ENCODE peak calls at places on chromosomes 3 and 15, in eight cellular contexts. Z, V, K, X, R, J, Y and S are unnamed samples.

GRCh38 chr15:57610130-57610529 is 18.4 kb downstream of the MYZAP start:
- DNase-seq in Z (no peak), V (peak), K (peak), X (peak), R (peak), J (peak), Y (peak), S (peak)

GRCh38 chr3:46579756-46580286 is 13.7 kb upstream of the LRRC2 start:
- DNase-seq in Z (no peak), V (no peak), K (no peak), X (no peak), R (no peak), J (no peak), Y (no peak), S (no peak)

GRCh38 chr3:17891139-17891850 is 148.9 kb upstream of the TBC1D5 start:
- DNase-seq in Z (no peak), V (no peak), K (no peak), X (no peak), R (no peak), J (no peak), Y (no peak), S (no peak)

GRCh38 chr3:48402281-48402732 is 27.6 kb downstream of the PLXNB1 start:
- DNase-seq in Z (no peak), V (no peak), K (peak), X (peak), R (peak), J (peak), Y (peak), S (peak)

GRCh38 chr3:124296416-124296815 is 304.5 kb upstream of the ROPN1 start:
- DNase-seq in Z (no peak), V (no peak), K (no peak), X (no peak), R (no peak), J (no peak), Y (no peak), S (no peak)

GRCh38 chr15:59456114-59456513 is 18.1 kb downstream of the FAM81A start:
- DNase-seq in Z (no peak), V (no peak), K (no peak), X (peak), R (peak), J (peak), Y (no peak), S (no peak)

GRCh38 chr3:142863010-142863787 is 25.7 kb downstream of the PCOLCE2 start:
- DNase-seq in Z (no peak), V (no peak), K (no peak), X (peak), R (no peak), J (no peak), Y (no peak), S (no peak)

GRCh38 chr3:157618075-157618760 is 115.0 kb upstream of the VEPH1 start:
- DNase-seq in Z (peak), V (peak), K (no peak), X (no peak), R (peak), J (peak), Y (no peak), S (peak)

GRCh38 chr15:97547381-97547780 is 413.1 kb upstream of the ARRDC4 start:
- DNase-seq in Z (no peak), V (no peak), K (no peak), X (no peak), R (no peak), J (no peak), Y (no peak), S (no peak)

GRCh38 chr3:21645121-21645897 is 105.7 kb downstream of the ZNF385D start:
- DNase-seq in Z (no peak), V (no peak), K (peak), X (peak), R (peak), J (no peak), Y (peak), S (no peak)

GRCh38 chr15:43492673-43493601 is at the start of gene TP53BP1:
- DNase-seq in Z (peak), V (peak), K (peak), X (peak), R (peak), J (peak), Y (peak), S (peak)
- TF ChIP-seq POLR2A in Z (no peak), V (peak), K (no peak), X (no peak), R (peak), J (peak), Y (peak), S (peak)

GRCh38 chr15:74783072-74783807 is 1.4 kb downstream of the CSK start:
- DNase-seq in Z (no peak), V (no peak), K (no peak), X (no peak), R (no peak), J (no peak), Y (no peak), S (no peak)
- TF ChIP-seq POLR2A in Z (no peak), V (no peak), K (no peak), X (no peak), R (no peak), J (no peak), Y (no peak), S (no peak)

GRCh38 chr3:100496711-100497261 is 4.4 kb downstream of the TMEM45A start:
- DNase-seq in Z (no peak), V (no peak), K (no peak), X (no peak), R (no peak), J (no peak), Y (no peak), S (peak)

GRCh38 chr3:100489118-100489517 is 3.3 kb upstream of the TMEM45A start:
- DNase-seq in Z (no peak), V (no peak), K (no peak), X (no peak), R (no peak), J (no peak), Y (no peak), S (no peak)

GRCh38 chr3:100486808-100487207 is 5.6 kb upstream of the TMEM45A start:
- DNase-seq in Z (no peak), V (no peak), K (no peak), X (no peak), R (no peak), J (no peak), Y (no peak), S (no peak)

GRCh38 chr3:100492810-100493140 is 356 bp downstream of the TMEM45A start:
- DNase-seq in Z (no peak), V (no peak), K (no peak), X (no peak), R (no peak), J (no peak), Y (no peak), S (no peak)

GRCh38 chr3:100492059-100492809 is at the start of gene TMEM45A:
- DNase-seq in Z (peak), V (peak), K (peak), X (peak), R (peak), J (peak), Y (peak), S (peak)
- TF ChIP-seq POLR2A in Z (no peak), V (peak), K (no peak), X (no peak), R (peak), J (no peak), Y (peak), S (peak)

GRCh38 chr3:42778644-42779043 is 5.6 kb upstream of the CCDC13 start:
- DNase-seq in Z (no peak), V (no peak), K (no peak), X (no peak), R (no peak), J (no peak), Y (peak), S (no peak)

GRCh38 chr3:42769477-42770131 is 3.4 kb downstream of the CCDC13 start:
- DNase-seq in Z (no peak), V (no peak), K (no peak), X (no peak), R (no peak), J (no peak), Y (no peak), S (no peak)

GRCh38 chr3:42773409-42773751 is 327 bp upstream of the CCDC13 start:
- DNase-seq in Z (no peak), V (no peak), K (no peak), X (no peak), R (no peak), J (no peak), Y (no peak), S (no peak)

GRCh38 chr3:42771271-42771670 is 1.8 kb downstream of the CCDC13 start:
- DNase-seq in Z (no peak), V (no peak), K (no peak), X (no peak), R (no peak), J (no peak), Y (no peak), S (no peak)

DNA sequence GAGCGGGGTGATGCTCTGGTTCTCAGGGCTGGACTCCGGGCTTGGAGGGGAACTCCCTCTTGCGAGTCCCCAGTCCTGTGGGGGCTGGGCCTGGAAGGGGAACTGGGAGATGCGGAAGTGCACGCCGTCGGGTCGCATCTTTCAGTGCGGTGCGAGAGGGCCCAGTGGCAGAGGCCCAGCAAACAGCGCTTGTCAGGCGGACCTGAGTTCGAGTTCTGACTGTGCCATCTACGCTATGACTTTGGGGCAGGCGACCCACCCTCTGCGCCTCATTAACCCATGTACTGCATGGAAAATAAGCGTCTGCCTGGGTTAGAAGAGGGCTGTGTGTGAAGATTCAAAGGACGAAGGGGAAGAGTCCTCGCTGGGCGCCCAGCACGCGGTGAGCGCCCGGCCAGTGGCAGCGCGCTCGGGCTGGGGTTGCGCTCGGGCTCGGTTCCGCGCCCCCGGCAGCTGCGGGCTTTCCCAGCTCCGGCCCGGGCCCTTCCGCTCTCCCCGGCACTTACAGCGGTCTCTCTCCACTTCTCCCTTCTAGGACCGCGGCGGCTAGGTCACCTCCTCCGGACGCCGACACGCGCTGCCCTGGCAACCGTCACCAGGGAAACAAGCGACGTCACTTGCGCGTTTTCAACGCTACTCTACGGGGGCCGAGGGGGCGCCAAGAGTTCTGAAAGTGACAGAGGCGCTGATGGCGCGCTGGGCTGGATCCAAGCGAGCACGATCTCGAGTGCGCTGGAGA is at the start of gene CCDC13:
- DNase-seq in Z (peak), V (peak), K (peak), X (peak), R (peak), J (no peak), Y (peak), S (peak)
- TF ChIP-seq POLR2A in Z (peak), V (no peak), K (no peak), X (no peak), R (peak), J (no peak), Y (no peak), S (no peak)

DNA sequence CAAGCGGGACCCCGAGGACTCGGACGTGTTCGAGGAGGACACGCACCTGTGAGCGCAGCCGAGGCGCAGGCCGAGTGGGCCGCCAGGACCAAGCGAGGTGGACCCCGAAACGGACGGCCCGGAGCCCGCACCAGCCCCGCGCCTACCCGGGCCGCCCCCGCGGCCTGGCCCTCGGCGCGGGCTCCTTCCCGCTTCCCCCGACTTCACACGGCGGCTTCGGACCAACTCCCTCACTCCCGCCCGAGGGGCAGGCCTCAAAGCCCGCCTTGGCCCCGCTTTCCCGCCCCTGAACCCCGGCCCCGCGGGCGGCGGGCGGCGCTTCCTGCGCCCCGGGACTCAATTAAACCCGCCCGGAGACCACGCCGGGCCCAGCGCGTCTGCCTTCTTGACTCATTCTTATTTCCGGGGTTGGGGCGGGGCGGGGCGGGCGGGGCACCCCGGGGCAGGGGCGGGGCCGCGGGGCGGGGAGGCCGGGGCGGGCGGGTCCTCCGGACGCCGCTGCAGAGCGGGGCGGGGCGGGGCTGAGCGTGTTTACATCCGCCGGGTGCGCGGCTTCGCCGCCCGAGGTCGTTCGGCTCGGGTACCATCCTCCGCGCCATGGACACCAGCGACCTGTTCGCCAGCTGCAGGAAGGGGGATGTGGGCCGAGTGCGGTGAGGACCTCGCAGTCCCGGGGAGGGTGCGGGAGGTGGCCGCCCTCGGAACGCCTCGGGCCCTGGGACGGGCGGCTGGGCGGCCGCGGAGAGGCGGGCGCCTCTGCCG is at the start of gene ABTB1:
- DNase-seq in Z (peak), V (peak), K (peak), X (peak), R (peak), J (no peak), Y (peak), S (peak)
- TF ChIP-seq POLR2A in Z (no peak), V (peak), K (no peak), X (peak), R (peak), J (peak), Y (peak), S (peak)

GRCh38 chr3:121594850-121595249 is 1.7 kb downstream of the FBXO40 start:
- DNase-seq in Z (no peak), V (no peak), K (no peak), X (no peak), R (no peak), J (no peak), Y (no peak), S (no peak)

GRCh38 chr3:121598564-121598963 is 5.4 kb downstream of the FBXO40 start:
- DNase-seq in Z (no peak), V (no peak), K (no peak), X (no peak), R (no peak), J (no peak), Y (no peak), S (no peak)

GRCh38 chr3:121595765-121596406 is 2.7 kb downstream of the FBXO40 start:
- DNase-seq in Z (no peak), V (no peak), K (peak), X (no peak), R (no peak), J (no peak), Y (no peak), S (no peak)

DNA sequence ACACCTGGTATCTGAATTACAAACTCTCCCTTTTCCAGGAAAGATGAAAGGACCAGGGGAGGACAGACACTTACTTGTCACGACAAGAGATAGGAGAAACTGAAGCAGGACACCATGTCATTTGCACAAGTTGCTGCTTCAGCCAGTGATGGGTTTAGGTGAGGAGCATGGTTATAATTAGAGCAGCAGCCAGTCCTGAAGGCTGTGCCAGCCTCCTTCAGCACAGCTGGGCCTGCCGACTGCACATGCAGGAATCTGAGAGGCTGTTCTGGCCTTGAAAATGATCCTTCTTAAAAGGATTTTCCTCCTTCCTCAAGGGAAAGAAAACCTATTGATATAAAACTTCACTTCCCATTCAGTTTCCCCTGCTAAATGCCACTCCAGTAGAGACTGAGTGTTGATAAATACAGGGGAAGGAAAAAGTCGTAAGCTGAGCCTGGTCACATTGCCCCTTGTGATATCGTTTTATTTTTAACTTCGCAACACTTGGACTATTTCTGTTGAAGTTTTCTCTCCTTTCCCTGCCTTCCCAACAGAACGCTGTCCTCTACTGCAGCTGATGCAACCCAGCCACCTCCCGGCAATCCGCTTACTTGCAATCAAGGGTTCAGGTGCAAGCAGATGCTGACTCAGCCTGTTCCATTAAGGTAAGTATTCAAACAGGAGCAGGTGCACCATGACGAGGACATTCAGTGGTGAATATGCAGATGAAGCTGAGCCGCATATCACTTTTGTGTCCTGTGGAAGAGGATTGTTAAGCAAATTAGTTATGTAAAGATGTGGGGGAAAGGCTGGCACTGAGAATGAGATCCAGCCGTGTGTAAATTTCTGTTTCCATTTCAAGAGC is at the start of gene FBXO40:
- DNase-seq in Z (no peak), V (no peak), K (peak), X (no peak), R (peak), J (no peak), Y (no peak), S (no peak)
- TF ChIP-seq POLR2A in Z (no peak), V (no peak), K (no peak), X (no peak), R (no peak), J (no peak), Y (no peak), S (no peak)

GRCh38 chr15:65869954-65870871 is 922 bp downstream of the RAB11A start:
- DNase-seq in Z (no peak), V (peak), K (peak), X (peak), R (peak), J (no peak), Y (peak), S (no peak)
- TF ChIP-seq POLR2A in Z (no peak), V (no peak), K (no peak), X (no peak), R (peak), J (no peak), Y (peak), S (no peak)

GRCh38 chr3:160754855-160755747 is 930 bp upstream of the PPM1L start:
- DNase-seq in Z (peak), V (peak), K (peak), X (peak), R (peak), J (peak), Y (peak), S (peak)
- TF ChIP-seq POLR2A in Z (no peak), V (peak), K (peak), X (peak), R (peak), J (peak), Y (peak), S (peak)